ENCODE peak calls at places on chromosome 4, in seven cellular contexts. One of them, this sample, is unnamed.

GRCh38 chr4:166458756-166459155 is 585.7 kb downstream of the TLL1 start:
- DNase-seq in tibial nerve: no peak
- DNase-seq in effector memory CD4-positive, alpha-beta T cell: no peak
- DNase-seq in lung: no peak
- DNase-seq in CD8-positive, alpha-beta memory T cell: no peak
- DNase-seq in neural progenitor cell: no peak
- DNase-seq in right atrium auricular region: no peak
- DNase-seq in this sample: no peak

GRCh38 chr4:150425161-150425560 is 156.8 kb upstream of the MAB21L2 start:
- DNase-seq in neural progenitor cell: no peak
- DNase-seq in CD8-positive, alpha-beta memory T cell: no peak
- DNase-seq in tibial nerve: no peak
- DNase-seq in lung: no peak
- DNase-seq in right atrium auricular region: no peak
- DNase-seq in effector memory CD4-positive, alpha-beta T cell: no peak
- DNase-seq in this sample: no peak

GRCh38 chr4:123452585-123452984 is 56.0 kb downstream of the SPRY1 start:
- DNase-seq in tibial nerve: peak; percentile 83
- DNase-seq in right atrium auricular region: peak; percentile 63
- DNase-seq in effector memory CD4-positive, alpha-beta T cell: no peak
- DNase-seq in neural progenitor cell: no peak
- DNase-seq in lung: peak; percentile 57
- DNase-seq in CD8-positive, alpha-beta memory T cell: no peak
- DNase-seq in this sample: no peak

GRCh38 chr4:138919094-138919936 is 96.3 kb upstream of the NOCT start:
- DNase-seq in right atrium auricular region: peak; percentile 68
- DNase-seq in neural progenitor cell: peak; percentile 82
- DNase-seq in CD8-positive, alpha-beta memory T cell: no peak
- DNase-seq in tibial nerve: peak; percentile 48
- DNase-seq in effector memory CD4-positive, alpha-beta T cell: no peak
- DNase-seq in lung: peak; percentile 76
- DNase-seq in this sample: peak; percentile 12

GRCh38 chr4:91256043-91256442 is 1047.7 kb upstream of the GRID2 start:
- DNase-seq in right atrium auricular region: no peak
- DNase-seq in neural progenitor cell: peak; percentile 9
- DNase-seq in tibial nerve: no peak
- DNase-seq in lung: no peak
- DNase-seq in CD8-positive, alpha-beta memory T cell: no peak
- DNase-seq in effector memory CD4-positive, alpha-beta T cell: no peak
- DNase-seq in this sample: no peak

GRCh38 chr4:152063301-152064235 is 302.8 kb upstream of the GATB start:
- DNase-seq in neural progenitor cell: no peak
- DNase-seq in effector memory CD4-positive, alpha-beta T cell: peak; percentile 28
- DNase-seq in right atrium auricular region: no peak
- DNase-seq in tibial nerve: no peak
- DNase-seq in lung: no peak
- DNase-seq in CD8-positive, alpha-beta memory T cell: peak; percentile 76
- DNase-seq in this sample: peak; percentile 46

GRCh38 chr4:174222266-174222872 is 61.1 kb downstream of the FBXO8 start:
- DNase-seq in lung: no peak
- DNase-seq in effector memory CD4-positive, alpha-beta T cell: no peak
- DNase-seq in CD8-positive, alpha-beta memory T cell: no peak
- DNase-seq in neural progenitor cell: peak; percentile 47
- DNase-seq in tibial nerve: no peak
- DNase-seq in right atrium auricular region: no peak
- DNase-seq in this sample: no peak

GRCh38 chr4:77308843-77309242 is 151.8 kb downstream of the CCNG2 start:
- DNase-seq in tibial nerve: no peak
- DNase-seq in lung: no peak
- DNase-seq in neural progenitor cell: peak; percentile 54
- DNase-seq in effector memory CD4-positive, alpha-beta T cell: no peak
- DNase-seq in CD8-positive, alpha-beta memory T cell: no peak
- DNase-seq in right atrium auricular region: no peak
- DNase-seq in this sample: no peak

GRCh38 chr4:175380841-175381240 is 431.2 kb downstream of the GPM6A start:
- DNase-seq in effector memory CD4-positive, alpha-beta T cell: no peak
- DNase-seq in CD8-positive, alpha-beta memory T cell: no peak
- DNase-seq in lung: no peak
- DNase-seq in neural progenitor cell: no peak
- DNase-seq in tibial nerve: no peak
- DNase-seq in right atrium auricular region: no peak
- DNase-seq in this sample: no peak

GRCh38 chr4:77804471-77804870 is 14.7 kb downstream of the CNOT6L start:
- DNase-seq in effector memory CD4-positive, alpha-beta T cell: no peak
- DNase-seq in right atrium auricular region: no peak
- DNase-seq in CD8-positive, alpha-beta memory T cell: no peak
- DNase-seq in lung: no peak
- DNase-seq in tibial nerve: no peak
- DNase-seq in neural progenitor cell: no peak
- DNase-seq in this sample: no peak

GRCh38 chr4:155809835-155810234 is 51.0 kb downstream of the GUCY1B1 start:
- DNase-seq in neural progenitor cell: peak; percentile 77
- DNase-seq in CD8-positive, alpha-beta memory T cell: no peak
- DNase-seq in right atrium auricular region: no peak
- DNase-seq in tibial nerve: peak; percentile 17
- DNase-seq in lung: no peak
- DNase-seq in effector memory CD4-positive, alpha-beta T cell: no peak
- DNase-seq in this sample: no peak

GRCh38 chr4:6573986-6574746 is 823 bp upstream of the MAN2B2 start:
- DNase-seq in neural progenitor cell: no peak
- DNase-seq in effector memory CD4-positive, alpha-beta T cell: no peak
- DNase-seq in lung: no peak
- DNase-seq in CD8-positive, alpha-beta memory T cell: no peak
- DNase-seq in right atrium auricular region: no peak
- DNase-seq in tibial nerve: no peak
- DNase-seq in this sample: no peak
- H3K27ac ChIP-seq in neural progenitor cell: no peak overlapping the region
- H3K27ac ChIP-seq in effector memory CD4-positive, alpha-beta T cell: peak overlapping the region; percentile 67
- H3K27ac ChIP-seq in lung: peak overlapping the region; percentile 57
- H3K27ac ChIP-seq in CD8-positive, alpha-beta memory T cell: peak overlapping the region; percentile 81
- H3K27ac ChIP-seq in right atrium auricular region: no peak overlapping the region
- H3K27ac ChIP-seq in tibial nerve: peak overlapping the region; percentile 84
- H3K27ac ChIP-seq in this sample: peak overlapping the region; percentile 85

GRCh38 chr4:15042529-15043167 is 40.4 kb downstream of the CPEB2 start:
- DNase-seq in right atrium auricular region: no peak
- DNase-seq in effector memory CD4-positive, alpha-beta T cell: no peak
- DNase-seq in tibial nerve: no peak
- DNase-seq in neural progenitor cell: no peak
- DNase-seq in lung: no peak
- DNase-seq in CD8-positive, alpha-beta memory T cell: no peak
- DNase-seq in this sample: no peak
- H3K27ac ChIP-seq in right atrium auricular region: no peak overlapping the region
- H3K27ac ChIP-seq in effector memory CD4-positive, alpha-beta T cell: no peak overlapping the region
- H3K27ac ChIP-seq in tibial nerve: no peak overlapping the region
- H3K27ac ChIP-seq in neural progenitor cell: no peak overlapping the region
- H3K27ac ChIP-seq in lung: no peak overlapping the region
- H3K27ac ChIP-seq in CD8-positive, alpha-beta memory T cell: no peak overlapping the region
- H3K27ac ChIP-seq in this sample: no peak overlapping the region

DNA sequence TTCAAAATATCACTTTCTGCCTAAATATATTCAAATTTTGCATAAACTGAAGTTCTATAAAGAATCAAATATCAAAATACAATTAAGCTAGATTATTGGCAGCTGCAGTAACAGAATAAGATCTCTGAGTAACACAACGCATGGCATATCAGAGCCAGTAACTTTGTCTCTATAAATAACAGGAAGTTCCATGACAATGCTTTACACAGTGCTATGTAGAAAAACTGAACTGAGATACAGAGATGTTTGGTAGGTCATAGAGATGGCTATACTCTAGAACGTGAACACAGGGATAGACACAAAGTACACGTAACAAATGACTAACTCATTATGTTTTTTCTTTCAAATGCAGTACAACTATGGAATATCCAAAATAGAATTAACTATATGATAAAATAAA is 18.2 kb downstream of the UBE2D3 start:
- DNase-seq in neural progenitor cell: no peak
- DNase-seq in right atrium auricular region: no peak
- DNase-seq in tibial nerve: no peak
- DNase-seq in effector memory CD4-positive, alpha-beta T cell: no peak
- DNase-seq in lung: no peak
- DNase-seq in CD8-positive, alpha-beta memory T cell: no peak
- DNase-seq in this sample: no peak
- H3K27ac ChIP-seq in neural progenitor cell: no peak overlapping the region
- H3K27ac ChIP-seq in right atrium auricular region: no peak overlapping the region
- H3K27ac ChIP-seq in tibial nerve: no peak overlapping the region
- H3K27ac ChIP-seq in effector memory CD4-positive, alpha-beta T cell: no peak overlapping the region
- H3K27ac ChIP-seq in lung: no peak overlapping the region
- H3K27ac ChIP-seq in CD8-positive, alpha-beta memory T cell: no peak overlapping the region
- H3K27ac ChIP-seq in this sample: no peak overlapping the region

DNA sequence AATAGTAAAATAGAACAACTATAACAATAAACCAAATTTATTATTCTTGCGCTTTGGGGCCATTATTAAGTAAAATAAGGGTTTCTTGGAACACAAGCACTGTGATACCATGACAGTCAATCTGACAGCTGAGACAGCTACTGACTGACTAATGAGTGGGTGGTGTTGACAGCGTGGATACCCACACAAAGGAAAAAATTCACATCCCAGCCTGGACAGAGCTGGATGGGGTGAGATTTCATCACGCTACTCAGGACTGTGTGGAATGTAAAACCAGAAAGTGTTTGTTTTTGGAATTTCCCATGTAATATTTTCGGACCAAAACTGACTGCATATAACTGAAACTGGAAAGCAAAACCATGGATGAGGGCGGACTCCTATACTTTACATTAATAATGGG is 48.8 kb downstream of the IGFBP7 start:
- DNase-seq in right atrium auricular region: no peak
- DNase-seq in tibial nerve: no peak
- DNase-seq in CD8-positive, alpha-beta memory T cell: no peak
- DNase-seq in lung: no peak
- DNase-seq in effector memory CD4-positive, alpha-beta T cell: no peak
- DNase-seq in neural progenitor cell: no peak
- DNase-seq in this sample: no peak
- H3K27ac ChIP-seq in right atrium auricular region: peak overlapping the region; percentile 86
- H3K27ac ChIP-seq in tibial nerve: peak overlapping the region; percentile 2
- H3K27ac ChIP-seq in CD8-positive, alpha-beta memory T cell: no peak overlapping the region
- H3K27ac ChIP-seq in lung: peak overlapping the region; percentile 0
- H3K27ac ChIP-seq in effector memory CD4-positive, alpha-beta T cell: no peak overlapping the region
- H3K27ac ChIP-seq in neural progenitor cell: no peak overlapping the region
- H3K27ac ChIP-seq in this sample: no peak overlapping the region

GRCh38 chr4:845836-846251 is 19.9 kb upstream of the CPLX1 start:
- DNase-seq in effector memory CD4-positive, alpha-beta T cell: no peak
- DNase-seq in tibial nerve: no peak
- DNase-seq in neural progenitor cell: no peak
- DNase-seq in CD8-positive, alpha-beta memory T cell: no peak
- DNase-seq in lung: no peak
- DNase-seq in right atrium auricular region: no peak
- DNase-seq in this sample: no peak
- H3K27ac ChIP-seq in effector memory CD4-positive, alpha-beta T cell: no peak overlapping the region
- H3K27ac ChIP-seq in tibial nerve: no peak overlapping the region
- H3K27ac ChIP-seq in neural progenitor cell: no peak overlapping the region
- H3K27ac ChIP-seq in CD8-positive, alpha-beta memory T cell: no peak overlapping the region
- H3K27ac ChIP-seq in lung: no peak overlapping the region
- H3K27ac ChIP-seq in right atrium auricular region: no peak overlapping the region
- H3K27ac ChIP-seq in this sample: no peak overlapping the region

GRCh38 chr4:8434251-8435073 is 6.1 kb downstream of the ACOX3 start:
- DNase-seq in CD8-positive, alpha-beta memory T cell: no peak
- DNase-seq in right atrium auricular region: no peak
- DNase-seq in effector memory CD4-positive, alpha-beta T cell: no peak
- DNase-seq in neural progenitor cell: peak; percentile 71
- DNase-seq in lung: no peak
- DNase-seq in tibial nerve: no peak
- DNase-seq in this sample: no peak
- H3K27ac ChIP-seq in CD8-positive, alpha-beta memory T cell: no peak overlapping the region
- H3K27ac ChIP-seq in right atrium auricular region: no peak overlapping the region
- H3K27ac ChIP-seq in effector memory CD4-positive, alpha-beta T cell: no peak overlapping the region
- H3K27ac ChIP-seq in neural progenitor cell: no peak overlapping the region
- H3K27ac ChIP-seq in lung: no peak overlapping the region
- H3K27ac ChIP-seq in tibial nerve: peak overlapping the region; percentile 67
- H3K27ac ChIP-seq in this sample: peak overlapping the region; percentile 11

This sample was measured in CD8-positive, alpha-beta T cell.